ENCODE peak calls at places on chromosomes 7 and 10, in six cellular contexts. P, O, L, C, F and I are unnamed samples.

GRCh38 chr10:116948530-116948870 is 56.5 kb downstream of the SHTN1 start:
- DNase-seq in P (no peak), O (no peak), L (no peak), C (no peak), F (no peak), I (no peak)

GRCh38 chr7:114889646-114890285 is 32.1 kb upstream of the MDFIC start:
- DNase-seq in P (no peak), O (no peak), L (peak; percentile 77), C (peak; percentile 99), F (peak; percentile 100), I (no peak)

GRCh38 chr10:93204494-93205485 is 131.1 kb downstream of the CYP26A1 start:
- DNase-seq in P (no peak), O (no peak), L (no peak), C (no peak), F (no peak), I (no peak)

GRCh38 chr7:81641873-81642272 is 128.0 kb downstream of the HGF start:
- DNase-seq in P (no peak), O (no peak), L (no peak), C (no peak), F (no peak), I (no peak)

GRCh38 chr10:72030762-72031543 is 57.4 kb downstream of the SPOCK2 start:
- DNase-seq in P (no peak), O (no peak), L (no peak), C (no peak), F (no peak), I (no peak)

GRCh38 chr10:75788394-75789205 is 357.2 kb downstream of the LRMDA start:
- DNase-seq in P (no peak), O (no peak), L (no peak), C (no peak), F (peak; percentile 56), I (no peak)

GRCh38 chr10:122515588-122516231 is 44.8 kb upstream of the DMBT1 start:
- DNase-seq in P (no peak), O (no peak), L (no peak), C (peak; percentile 35), F (no peak), I (no peak)

GRCh38 chr7:124762611-124763143 is 2.9 kb downstream of the GPR37 start:
- DNase-seq in P (no peak), O (no peak), L (peak; percentile 39), C (peak; percentile 16), F (peak; percentile 62), I (no peak)

GRCh38 chr10:22148956-22149355 is 68.9 kb downstream of the EBLN1 start:
- DNase-seq in P (no peak), O (no peak), L (no peak), C (peak; percentile 7), F (peak; percentile 29), I (no peak)

GRCh38 chr7:119127706-119128105 is 903.2 kb downstream of the ANKRD7 start:
- DNase-seq in P (no peak), O (no peak), L (no peak), C (no peak), F (no peak), I (no peak)

GRCh38 chr10:35040761-35041501 is 49.2 kb downstream of the CUL2 start:
- DNase-seq in P (no peak), O (peak; percentile 24), L (peak; percentile 51), C (peak; percentile 63), F (peak; percentile 59), I (peak; percentile 60)

GRCh38 chr10:6114758-6115410 is 26.1 kb downstream of the RBM17 start:
- DNase-seq in P (no peak), O (no peak), L (no peak), C (peak; percentile 59), F (peak; percentile 61), I (no peak)

GRCh38 chr10:132867801-132868644 is 74.3 kb downstream of the CFAP46 start:
- DNase-seq in P (no peak), O (no peak), L (no peak), C (no peak), F (no peak), I (peak; percentile 23)

GRCh38 chr7:47255007-47255406 is 326.9 kb downstream of the TNS3 start:
- DNase-seq in P (no peak), O (no peak), L (no peak), C (no peak), F (no peak), I (no peak)

GRCh38 chr7:727104-727805 is at the start of gene PRKAR1B:
- DNase-seq in P (no peak), O (no peak), L (no peak), C (no peak), F (no peak), I (peak; percentile 62)

GRCh38 chr7:22110881-22111280 is 165.2 kb upstream of the CDCA7L start:
- DNase-seq in P (no peak), O (no peak), L (no peak), C (no peak), F (peak; percentile 1), I (no peak)

GRCh38 chr10:11647676-11648075 is 36.2 kb upstream of the USP6NL start:
- DNase-seq in P (no peak), O (no peak), L (no peak), C (no peak), F (no peak), I (no peak)

DNA sequence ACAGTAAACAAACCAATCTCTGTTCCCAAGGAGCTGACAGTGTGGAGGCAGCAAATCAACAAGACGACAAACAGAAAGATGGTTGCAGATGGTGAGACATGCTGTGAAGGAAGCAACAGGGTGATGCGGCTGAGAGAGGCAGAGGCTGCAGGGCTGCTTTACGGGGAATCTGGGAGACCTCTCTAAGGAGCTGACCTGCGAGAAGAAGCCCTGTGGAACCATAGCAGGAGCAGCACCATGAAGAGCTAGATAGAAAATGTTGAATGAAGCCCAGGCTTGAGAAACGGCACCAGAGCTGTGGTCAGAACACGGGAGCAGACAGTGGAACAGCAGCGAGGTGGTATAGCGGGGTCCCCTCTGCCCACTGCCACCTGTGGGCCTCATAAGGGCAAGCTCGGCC is 17.4 kb downstream of the RBP3 start:
- DNase-seq in P (no peak), O (no peak), L (no peak), C (no peak), F (no peak), I (no peak)
- H4K91ac ChIP-seq in P (no peak overlapping the region), O (no peak overlapping the region), L (no peak overlapping the region), C (no peak overlapping the region), F (no peak overlapping the region), I (no peak overlapping the region)

GRCh38 chr7:74197449-74198108 is 12.2 kb upstream of the LAT2 start:
- DNase-seq in P (no peak), O (no peak), L (no peak), C (no peak), F (no peak), I (no peak)
- H4K91ac ChIP-seq in P (no peak overlapping the region), O (peak overlapping the region; percentile 58), L (no peak overlapping the region), C (no peak overlapping the region), F (no peak overlapping the region), I (no peak overlapping the region)

GRCh38 chr7:73478549-73478948 is 43.5 kb downstream of the BAZ1B start:
- DNase-seq in P (no peak), O (no peak), L (no peak), C (no peak), F (no peak), I (no peak)

GRCh38 chr7:73470208-73470607 is 36.6 kb downstream of the FZD9 start:
- DNase-seq in P (no peak), O (no peak), L (no peak), C (no peak), F (no peak), I (no peak)

GRCh38 chr7:73477376-73477775 is 43.8 kb downstream of the FZD9 start:
- DNase-seq in P (no peak), O (no peak), L (no peak), C (no peak), F (no peak), I (no peak)

DNA sequence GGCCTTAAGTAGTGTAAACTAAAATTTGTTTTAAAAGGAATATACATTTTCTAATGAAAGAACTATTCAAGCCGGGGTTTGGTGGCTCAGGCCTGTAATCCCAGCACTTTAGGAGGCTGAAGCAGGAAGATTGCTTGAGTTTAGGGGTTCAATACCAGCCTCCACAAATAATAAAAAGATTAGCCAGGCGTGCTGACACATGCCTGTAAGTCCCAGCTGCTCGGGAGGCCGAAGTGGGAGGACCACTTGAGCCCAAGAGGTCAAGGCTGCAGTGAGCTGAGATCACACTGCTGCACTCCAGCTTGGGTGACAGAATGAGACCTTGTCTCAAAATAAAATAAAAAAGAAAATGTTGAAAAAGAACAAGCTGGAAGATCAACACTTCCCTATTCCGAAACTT is 40.1 kb downstream of the FZD9 start:
- DNase-seq in P (no peak), O (no peak), L (no peak), C (no peak), F (no peak), I (no peak)
- H4K91ac ChIP-seq in P (no peak overlapping the region), O (no peak overlapping the region), L (no peak overlapping the region), C (no peak overlapping the region), F (no peak overlapping the region), I (no peak overlapping the region)

DNA sequence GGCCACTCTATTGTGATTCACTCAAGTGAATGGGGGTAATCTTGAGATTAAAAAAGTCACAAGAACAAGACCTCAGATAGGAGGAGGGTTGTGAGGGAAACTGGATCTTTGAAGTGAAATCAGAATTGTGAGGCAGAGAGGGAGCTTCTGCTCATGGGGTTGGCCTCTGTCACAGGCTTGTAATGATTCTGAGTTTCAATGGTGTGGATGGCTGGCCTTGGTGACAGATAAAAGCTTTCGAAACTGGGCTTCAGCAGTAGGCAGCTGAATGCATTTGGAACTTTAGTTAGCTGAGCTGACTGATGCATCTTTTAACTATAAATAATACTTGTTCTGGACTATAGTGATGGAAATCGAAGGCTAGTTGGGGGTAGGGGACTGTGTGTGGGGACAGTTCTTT is 12.2 kb downstream of the TAS2R60 start:
- DNase-seq in P (no peak), O (no peak), L (no peak), C (no peak), F (no peak), I (no peak)
- H4K91ac ChIP-seq in P (no peak overlapping the region), O (no peak overlapping the region), L (no peak overlapping the region), C (peak overlapping the region; percentile 3), F (no peak overlapping the region), I (no peak overlapping the region)

GRCh38 chr7:129188372-129188891 is at the start of gene SMO:
- DNase-seq in P (peak; percentile 54), O (peak; percentile 93), L (peak; percentile 29), C (peak; percentile 39), F (peak; percentile 55), I (peak; percentile 84)

GRCh38 chr7:129188892-129189660 is 643 bp downstream of the SMO start:
- DNase-seq in P (no peak), O (no peak), L (peak; percentile 23), C (peak; percentile 27), F (peak; percentile 26), I (peak; percentile 44)

GRCh38 chr7:129187681-129188371 is 607 bp upstream of the SMO start:
- DNase-seq in P (no peak), O (no peak), L (no peak), C (no peak), F (peak; percentile 2), I (no peak)

GRCh38 chr7:129184979-129185670 is 3.3 kb upstream of the SMO start:
- DNase-seq in P (no peak), O (no peak), L (no peak), C (no peak), F (no peak), I (no peak)

DNA sequence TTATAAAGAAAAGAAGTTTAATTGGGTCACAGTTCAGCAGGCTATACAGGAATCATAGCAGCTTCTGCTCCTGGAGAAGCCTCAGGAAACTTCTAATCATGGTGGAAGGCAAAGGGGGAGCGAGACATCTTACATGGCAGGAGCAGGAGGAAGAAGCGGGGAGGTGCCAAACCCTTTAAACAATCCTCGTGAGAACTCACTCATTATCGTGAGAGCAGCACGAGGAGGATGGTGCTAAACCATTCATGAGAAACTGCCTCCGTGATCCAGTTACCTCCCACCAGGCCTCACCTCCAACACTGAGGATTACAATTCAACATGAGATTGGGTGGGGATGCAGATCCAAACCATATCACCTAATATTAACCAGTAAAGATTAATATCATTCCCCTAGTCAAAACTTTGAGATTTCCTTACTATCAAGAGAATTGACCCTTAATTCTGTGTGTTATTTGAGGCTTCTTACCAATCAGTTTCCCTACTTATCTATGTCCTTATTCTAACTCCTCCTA is 1.6 kb upstream of the SMO start:
- DNase-seq in P (no peak), O (no peak), L (no peak), C (no peak), F (no peak), I (no peak)
- H4K91ac ChIP-seq in P (no peak overlapping the region), O (no peak overlapping the region), L (no peak overlapping the region), C (no peak overlapping the region), F (no peak overlapping the region), I (no peak overlapping the region)